ENCODE peak calls at places on chromosomes 7 and 10, in six cellular contexts. Z, G, O, V, T and D are unnamed samples. For H3K4me1, the result is how much of the 10 kb centered on the place peaks cover.

GRCh38 chr7:157795199-157795598 is 458.4 kb downstream of the DNAJB6 start:
- DNase-seq in Z (no peak), G (no peak), O (no peak), V (no peak), T (no peak), D (no peak)

GRCh38 chr7:136874393-136875032 is 6.1 kb downstream of the CHRM2 start:
- DNase-seq in Z (no peak), G (no peak), O (no peak), V (no peak), T (peak), D (no peak)

GRCh38 chr7:16062269-16062668 is 359.1 kb downstream of the CRPPA start:
- DNase-seq in Z (no peak), G (no peak), O (peak), V (no peak), T (peak), D (no peak)

GRCh38 chr10:120161116-120161515 is 268.6 kb downstream of the SEC23IP start:
- DNase-seq in Z (no peak), G (no peak), O (no peak), V (no peak), T (no peak), D (no peak)

GRCh38 chr10:26475448-26475847 is 37.3 kb downstream of the APBB1IP start:
- DNase-seq in Z (no peak), G (no peak), O (no peak), V (no peak), T (no peak), D (no peak)

GRCh38 chr10:19772958-19773357 is 43.3 kb upstream of the PLXDC2 start:
- DNase-seq in Z (no peak), G (no peak), O (no peak), V (no peak), T (no peak), D (no peak)

GRCh38 chr7:50068026-50068425 is 25.0 kb downstream of the ZPBP start:
- DNase-seq in Z (no peak), G (no peak), O (peak), V (no peak), T (no peak), D (no peak)

GRCh38 chr10:7817984-7818294 is 366 bp upstream of the TAF3 start:
- DNase-seq in Z (no peak), G (no peak), O (no peak), V (no peak), T (no peak), D (no peak)

GRCh38 chr7:18128846-18129245 is 101.2 kb upstream of the PRPS1L1 start:
- DNase-seq in Z (no peak), G (no peak), O (no peak), V (no peak), T (no peak), D (no peak)

GRCh38 chr10:24848169-24848688 is 104.2 kb downstream of the PRTFDC1 start:
- DNase-seq in Z (no peak), G (no peak), O (no peak), V (no peak), T (peak), D (no peak)

GRCh38 chr7:95213148-95213547 is 111.2 kb downstream of the PON1 start:
- DNase-seq in Z (no peak), G (no peak), O (no peak), V (no peak), T (no peak), D (no peak)

GRCh38 chr7:129188372-129188891 is at the start of gene SMO:
- DNase-seq in Z (peak), G (no peak), O (no peak), V (no peak), T (peak), D (peak)

GRCh38 chr10:61974611-61975010 is 73.1 kb downstream of the ARID5B start:
- DNase-seq in Z (peak), G (no peak), O (no peak), V (peak), T (peak), D (peak)

GRCh38 chr7:27159278-27160146 is 3.0 kb upstream of the HOXA7 start:
- DNase-seq in Z (no peak), G (no peak), O (peak), V (no peak), T (no peak), D (peak)

GRCh38 chr10:82037076-82037475 is 162.1 kb downstream of the NRG3 start:
- DNase-seq in Z (no peak), G (no peak), O (no peak), V (peak), T (no peak), D (no peak)

GRCh38 chr7:24851791-24852190 is 94.5 kb upstream of the GSDME start:
- DNase-seq in Z (no peak), G (no peak), O (peak), V (no peak), T (peak), D (no peak)

GRCh38 chr7:147308539-147308938 is 1191.9 kb downstream of the CNTNAP2 start:
- DNase-seq in Z (no peak), G (no peak), O (no peak), V (no peak), T (no peak), D (no peak)

GRCh38 chr10:85918371-85918770 is 448.2 kb downstream of the GRID1 start:
- DNase-seq in Z (no peak), G (no peak), O (no peak), V (no peak), T (no peak), D (no peak)

GRCh38 chr7:7018290-7018689 is 164.1 kb upstream of the C1GALT1 start:
- DNase-seq in Z (no peak), G (no peak), O (peak), V (no peak), T (no peak), D (no peak)

DNA sequence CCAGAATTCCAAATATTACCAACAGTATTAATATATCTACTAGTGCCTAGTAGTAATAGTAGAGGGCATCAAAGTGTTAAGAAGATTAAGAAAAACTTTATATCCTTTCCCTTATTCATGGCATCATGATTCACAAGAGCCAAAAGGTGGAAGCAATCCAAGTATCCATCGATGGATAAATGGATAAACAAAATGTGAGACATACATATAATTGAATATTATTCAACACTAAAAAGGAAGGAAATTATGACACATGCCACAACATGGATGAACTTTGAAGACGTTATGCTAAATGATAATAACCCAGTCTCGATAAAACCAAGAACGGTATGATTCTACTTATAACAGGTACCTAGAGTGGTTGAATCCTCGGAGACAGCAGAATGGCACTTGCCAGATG is 23.1 kb downstream of the CDCA7L start:
- DNase-seq in Z (no peak), G (no peak), O (no peak), V (no peak), T (no peak), D (no peak)
- H3K4me1 ChIP-seq in Z (under half), G (under half), O (under half), V (under half), T (under half), D (under half)

GRCh38 chr10:78513986-78514385 is 480.3 kb downstream of the RPS24 start:
- DNase-seq in Z (no peak), G (peak), O (no peak), V (no peak), T (no peak), D (no peak)
- H3K4me1 ChIP-seq in Z (under half), G (under half), O (under half), V (under half), T (under half), D (under half)

GRCh38 chr10:30704016-30704600 is 74.6 kb upstream of the LYZL2 start:
- DNase-seq in Z (no peak), G (no peak), O (no peak), V (no peak), T (no peak), D (no peak)
- H3K4me1 ChIP-seq in Z (under half), G (under half), O (under half), V (under half), T (under half), D (under half)

GRCh38 chr7:151244156-151244870 is 4.2 kb downstream of the SMARCD3 start:
- DNase-seq in Z (peak), G (no peak), O (peak), V (no peak), T (peak), D (peak)

GRCh38 chr7:151246161-151247015 is 2.1 kb downstream of the SMARCD3 start:
- DNase-seq in Z (no peak), G (no peak), O (no peak), V (no peak), T (no peak), D (no peak)

GRCh38 chr7:151247016-151247580 is 1.4 kb downstream of the SMARCD3 start:
- DNase-seq in Z (no peak), G (no peak), O (no peak), V (no peak), T (no peak), D (peak)

GRCh38 chr7:151244871-151245346 is 3.6 kb downstream of the SMARCD3 start:
- DNase-seq in Z (no peak), G (no peak), O (no peak), V (no peak), T (no peak), D (peak)

GRCh38 chr7:151245360-151246160 is 2.9 kb downstream of the SMARCD3 start:
- DNase-seq in Z (peak), G (no peak), O (no peak), V (no peak), T (no peak), D (peak)
- H3K4me1 ChIP-seq in Z (under half), G (under half), O (under half), V (under half), T (under half), D (under half)

GRCh38 chr10:71269301-71270288 is 49.5 kb upstream of the SLC29A3 start:
- DNase-seq in Z (no peak), G (no peak), O (no peak), V (no peak), T (peak), D (no peak)
- H3K4me1 ChIP-seq in Z (under half), G (under half), O (under half), V (under half), T (under half), D (under half)